ENCODE peak calls at places on chromosome 18, in nine cellular contexts. E is CD4-positive, CD25-positive, alpha-beta regulatory T cell; F is AG09319; Q is amygdala; S is sciatic nerve; O is left cardiac atrium; N is NCI-H1930; I is stimulated activated CD8-positive, alpha-beta memory T cell treated with anti-CD3 and anti-CD28 coated beads, Interleukin-7, amount 100 ng/mL, for 4 hours; P is Calu3. H is an unnamed sample.
A peak's percentile ranks its signal among the peaks of the same experiment; 100 is the strongest.

GRCh38 chr18:79738041-79738461 is 58.4 kb downstream of the CTDP1 start:
- DNase-seq in Q (no peak), I (no peak), O (no peak), F (no peak), P (no peak), E (no peak), N (no peak), S (peak; percentile 55), H (no peak)

GRCh38 chr18:22176622-22177495 is 7.5 kb downstream of the GATA6 start:
- DNase-seq in E (no peak), N (no peak), F (no peak), I (no peak), S (no peak), P (no peak), Q (no peak), O (peak; percentile 58), H (no peak)

GRCh38 chr18:48803518-48803917 is 147.2 kb downstream of the SMAD7 start:
- DNase-seq in P (no peak), F (no peak), N (no peak), I (no peak), Q (no peak), O (peak; percentile 6), S (peak; percentile 23), E (no peak), H (no peak)

GRCh38 chr18:61589724-61590065 is 256.5 kb downstream of the CDH20 start:
- DNase-seq in F (no peak), N (no peak), S (no peak), E (no peak), P (no peak), O (no peak), Q (no peak), I (no peak), H (no peak)

GRCh38 chr18:22322251-22322691 is 95.4 kb downstream of the CTAGE1 start:
- DNase-seq in F (no peak), I (no peak), P (no peak), O (peak; percentile 68), E (no peak), N (no peak), Q (no peak), S (no peak), H (no peak)

GRCh38 chr18:80026363-80026762 is 7.9 kb upstream of the RBFA start:
- DNase-seq in F (no peak), S (no peak), N (no peak), I (no peak), Q (no peak), O (no peak), P (no peak), E (no peak), H (no peak)

GRCh38 chr18:9333441-9334350 is 877 bp upstream of the TWSG1 start:
- DNase-seq in F (no peak), Q (no peak), I (peak; percentile 7), N (no peak), E (no peak), P (peak; percentile 18), O (peak; percentile 31), S (peak; percentile 61), H (no peak)

GRCh38 chr18:29188760-29189159 is 1011.8 kb upstream of the CDH2 start:
- DNase-seq in I (no peak), Q (no peak), E (no peak), P (no peak), F (no peak), N (no peak), O (no peak), S (no peak), H (no peak)

GRCh38 chr18:50454379-50455005 is 79.6 kb downstream of the SKA1 start:
- DNase-seq in F (no peak), Q (no peak), O (no peak), N (no peak), E (no peak), P (no peak), I (no peak), S (no peak), H (peak; percentile 42)

H was measured in NCI-H187.